ENCODE peak calls at places on chromosome 14, in ten cellular contexts. D is iPS DF 6.9; C is stimulated activated CD4-positive, alpha-beta T cell treated with anti-CD3 and anti-CD28 coated beads, TNF-alpha, amount 100 ng/mL, for 1 hour; L is progenitor cell of endocrine pancreas; T is cardiac muscle cell; A is stimulated activated CD8-positive, alpha-beta memory T cell treated with anti-CD3 and anti-CD28 coated beads, Interleukin-7, amount 100 ng/mL, for 4 hours; F is glomerular endothelial cell; Y is Karpas-422; E is T-helper 2 cell; Z is GM19239. H is an unnamed sample.

GRCh38 chr14:62269204-62269603 is 507.0 kb downstream of the SNAPC1 start:
- DNase-seq in D (no peak), C (no peak), L (no peak), T (no peak), A (no peak), F (no peak), Y (no peak), E (no peak), Z (no peak), H (peak; percentile 18)

GRCh38 chr14:90534091-90534837 is 137.4 kb downstream of the CALM1 start:
- DNase-seq in D (no peak), C (no peak), L (no peak), T (no peak), A (no peak), F (no peak), Y (no peak), E (no peak), Z (no peak), H (peak; percentile 62)

GRCh38 chr14:28653521-28653920 is 113.1 kb upstream of the FOXG1 start:
- DNase-seq in D (no peak), C (no peak), L (no peak), T (no peak), A (no peak), F (no peak), Y (no peak), E (no peak), Z (no peak), H (no peak)

GRCh38 chr14:86604546-86604945 is 1074.6 kb downstream of the FLRT2 start:
- DNase-seq in D (no peak), C (no peak), L (no peak), T (no peak), A (no peak), F (no peak), Y (no peak), E (no peak), Z (no peak), H (peak; percentile 5)

GRCh38 chr14:74846968-74847549 is 28.9 kb downstream of the PROX2 start:
- DNase-seq in D (no peak), C (no peak), L (no peak), T (no peak), A (no peak), F (no peak), Y (no peak), E (no peak), Z (no peak), H (peak; percentile 5)

GRCh38 chr14:77025744-77026165 is 2.8 kb downstream of the IRF2BPL start:
- DNase-seq in D (no peak), C (no peak), L (no peak), T (peak; percentile 42), A (no peak), F (no peak), Y (no peak), E (no peak), Z (no peak), H (no peak)

GRCh38 chr14:75277796-75278421 is 719 bp upstream of the FOS start:
- DNase-seq in D (no peak), C (no peak), L (no peak), T (no peak), A (no peak), F (no peak), Y (no peak), E (no peak), Z (peak; percentile 26), H (no peak)

GRCh38 chr14:85660243-85660922 is 130.4 kb downstream of the FLRT2 start:
- DNase-seq in D (no peak), C (no peak), L (no peak), T (no peak), A (no peak), F (no peak), Y (no peak), E (no peak), Z (no peak), H (no peak)

GRCh38 chr14:26863736-26864135 is 265.9 kb upstream of the NOVA1 start:
- DNase-seq in D (no peak), C (no peak), L (no peak), T (no peak), A (no peak), F (no peak), Y (no peak), E (no peak), Z (no peak), H (peak; percentile 41)

GRCh38 chr14:70649803-70650202 is 8.1 kb downstream of the TTC9 start:
- DNase-seq in D (no peak), C (no peak), L (no peak), T (no peak), A (no peak), F (no peak), Y (no peak), E (no peak), Z (no peak), H (no peak)